ENCODE peak calls at places on chromosomes 7 and 10, in nine cellular contexts. O is ascending aorta, R is fibroblast of pulmonary artery, K is AG10803, A is left lung, H is foreskin fibroblast, W is spleen, V is endothelial cell, F is psoas muscle. P is an unnamed sample.

GRCh38 chr7:118753464-118753863 is 529.0 kb downstream of the ANKRD7 start:
- DNase-seq in O (no peak), R (no peak), K (no peak), A (no peak), H (no peak), W (no peak), V (no peak), F (no peak), P (no peak)

GRCh38 chr10:14124951-14125350 is 205.8 kb downstream of the FRMD4A start:
- DNase-seq in O (no peak), R (peak), K (peak), A (no peak), H (peak), W (no peak), V (no peak), F (no peak), P (no peak)

GRCh38 chr7:27535795-27536194 is 126.9 kb downstream of the HIBADH start:
- DNase-seq in O (no peak), R (no peak), K (no peak), A (no peak), H (no peak), W (no peak), V (no peak), F (no peak), P (no peak)

GRCh38 chr10:288605-289200 is 153.4 kb downstream of the ZMYND11 start:
- DNase-seq in O (no peak), R (no peak), K (no peak), A (no peak), H (no peak), W (peak), V (no peak), F (no peak), P (no peak)

GRCh38 chr7:21076054-21076453 is 289.4 kb upstream of the SP8 start:
- DNase-seq in O (no peak), R (no peak), K (no peak), A (no peak), H (no peak), W (no peak), V (no peak), F (no peak), P (no peak)

GRCh38 chr10:87771871-87772500 is 46.0 kb downstream of the ATAD1 start:
- DNase-seq in O (no peak), R (peak), K (peak), A (no peak), H (peak), W (no peak), V (no peak), F (no peak), P (no peak)

GRCh38 chr10:42428534-42428933 is 209.8 kb downstream of the ZNF33B start:
- DNase-seq in O (no peak), R (peak), K (peak), A (no peak), H (peak), W (no peak), V (no peak), F (no peak), P (no peak)

GRCh38 chr7:108436906-108437305 is 19.3 kb downstream of the NRCAM start:
- DNase-seq in O (no peak), R (no peak), K (no peak), A (no peak), H (no peak), W (no peak), V (no peak), F (no peak), P (no peak)

GRCh38 chr10:50653142-50653541 is 29.4 kb upstream of the SGMS1 start:
- DNase-seq in O (no peak), R (peak), K (peak), A (no peak), H (peak), W (no peak), V (no peak), F (no peak), P (no peak)
- TF ChIP-seq CTCF in O (peak), R (peak), K (peak), A (peak), H (peak), W (no peak), V (no peak), F (peak), P (no peak)

DNA sequence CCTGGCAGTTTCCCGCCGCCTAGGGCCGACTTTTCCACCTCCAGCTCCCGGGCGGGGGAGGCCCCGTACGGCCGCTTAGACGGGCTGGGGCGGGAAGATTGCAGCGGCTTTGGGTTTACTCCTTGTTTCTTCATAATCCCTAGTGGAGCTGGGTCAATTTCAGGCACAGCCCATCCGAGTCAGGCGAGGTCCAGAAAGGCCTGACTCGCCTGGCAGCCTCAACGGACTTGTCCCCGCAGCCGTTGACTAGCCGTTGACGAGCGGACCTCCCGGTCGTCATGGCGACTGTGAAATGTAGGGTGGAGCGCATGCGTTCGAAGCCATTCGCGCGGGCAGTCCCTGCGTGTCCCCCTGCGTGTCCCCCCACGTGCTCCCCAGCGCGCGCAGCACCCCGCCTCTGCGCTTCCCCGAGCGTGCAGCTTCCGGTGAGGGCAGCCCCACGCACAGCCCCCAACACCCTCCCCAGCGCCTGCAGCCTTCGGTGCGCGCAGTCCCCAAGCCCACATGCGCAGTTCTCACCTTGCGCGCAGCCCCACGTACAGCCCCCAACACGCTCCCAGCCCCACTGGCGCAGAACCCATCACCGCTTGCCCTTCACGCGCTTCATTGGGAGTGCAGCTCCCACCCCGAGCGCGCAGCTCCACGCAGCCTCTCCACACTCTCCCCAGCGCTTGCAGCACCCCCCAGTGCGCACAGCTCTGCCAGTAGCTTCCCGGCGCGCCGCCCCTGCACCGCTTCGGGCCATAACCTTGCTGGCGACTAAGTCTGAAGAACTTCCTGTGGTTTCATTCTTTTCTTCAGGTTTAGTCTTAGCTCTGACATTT is 67.8 kb downstream of the TBX20 start:
- DNase-seq in O (no peak), R (peak), K (peak), A (peak), H (peak), W (peak), V (peak), F (peak), P (peak)
- TF ChIP-seq CTCF in O (no peak), R (no peak), K (no peak), A (no peak), H (peak), W (no peak), V (no peak), F (no peak), P (no peak)

GRCh38 chr10:124791378-124792348 is at the start of gene EEF1AKMT2:
- DNase-seq in O (peak), R (peak), K (peak), A (peak), H (peak), W (peak), V (peak), F (peak), P (peak)
- TF ChIP-seq CTCF in O (peak), R (no peak), K (no peak), A (peak), H (peak), W (peak), V (peak), F (peak), P (no peak)

GRCh38 chr10:58152698-58153263 is 114.9 kb downstream of the IPMK start:
- DNase-seq in O (no peak), R (peak), K (peak), A (no peak), H (peak), W (no peak), V (peak), F (no peak), P (no peak)
- TF ChIP-seq CTCF in O (peak), R (peak), K (peak), A (peak), H (peak), W (no peak), V (peak), F (peak), P (peak)

GRCh38 chr7:127504715-127505114 is 80.7 kb downstream of the GCC1 start:
- DNase-seq in O (no peak), R (peak), K (peak), A (peak), H (no peak), W (no peak), V (peak), F (no peak), P (peak)
- TF ChIP-seq CTCF in O (peak), R (peak), K (peak), A (peak), H (peak), W (no peak), V (no peak), F (peak), P (peak)

GRCh38 chr7:23679898-23680416 is at the start of gene FAM221A:
- DNase-seq in O (peak), R (peak), K (peak), A (peak), H (peak), W (peak), V (peak), F (peak), P (peak)
- TF ChIP-seq CTCF in O (peak), R (peak), K (peak), A (peak), H (peak), W (peak), V (peak), F (peak), P (peak)

DNA sequence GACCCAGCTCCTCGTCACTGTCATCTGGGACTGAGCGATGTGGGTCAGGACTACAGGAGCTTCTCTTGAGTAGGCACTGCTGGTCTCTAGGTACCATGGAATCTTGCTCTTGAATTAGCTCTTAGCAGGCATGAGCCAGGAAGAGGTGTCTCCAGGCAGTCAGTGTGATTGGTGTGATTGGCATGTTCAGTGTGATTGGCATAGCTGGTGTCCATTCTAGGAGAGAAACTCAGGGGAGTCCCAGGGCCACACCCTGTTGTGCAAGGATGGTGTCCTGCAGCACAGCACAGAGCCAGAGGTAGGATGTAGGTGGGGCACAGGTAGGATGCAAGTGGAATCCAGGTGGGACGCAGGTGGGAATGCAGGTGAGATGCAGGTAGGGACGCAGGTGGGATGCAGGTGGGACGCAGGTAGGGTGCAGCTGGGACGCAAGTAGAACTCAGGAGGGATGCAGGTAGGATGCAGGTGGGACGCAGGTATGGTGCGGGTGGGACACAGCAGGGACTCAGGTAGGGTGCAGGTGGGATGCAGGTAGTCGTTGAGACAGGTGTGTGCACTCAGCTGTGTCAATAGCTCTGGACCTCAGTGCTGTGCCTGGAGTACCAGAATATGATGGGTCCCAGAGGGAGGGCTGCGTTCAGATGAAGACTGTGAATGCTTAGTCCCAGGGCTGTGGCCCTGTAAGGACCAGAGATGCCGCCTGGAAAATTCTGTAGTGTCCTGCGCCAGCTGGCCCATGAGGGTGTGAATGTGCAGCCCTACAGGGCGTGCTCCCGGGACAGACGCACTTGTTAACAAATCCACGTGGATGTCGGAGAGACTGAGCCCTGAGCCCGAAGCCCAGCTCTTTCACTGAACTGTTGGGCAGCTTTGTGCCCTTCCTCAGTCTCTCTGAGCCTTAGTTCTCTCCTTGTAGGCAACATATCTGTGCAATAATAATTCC is 248.2 kb upstream of the PITRM1 start:
- DNase-seq in O (no peak), R (no peak), K (no peak), A (peak), H (no peak), W (no peak), V (no peak), F (no peak), P (no peak)
- TF ChIP-seq CTCF in O (no peak), R (no peak), K (no peak), A (no peak), H (no peak), W (no peak), V (no peak), F (no peak), P (no peak)

P was measured in pancreas.